ENCODE peak calls at places on chromosomes 6 and 20, in eight cellular contexts. Z is HFFc6; L is retina; F is ACHN; V is KBM-7; D is activated CD4-positive, alpha-beta T cell treated with anti-CD3 and anti-CD28 coated beads, Interleukin-2, amount 50 U/mL, for 4 hours; P is brain microvascular endothelial cell; T is RWPE1. Y is an unnamed sample.

GRCh38 chr6:22636450-22636849 is 67.1 kb downstream of the HDGFL1 start:
- DNase-seq in Z (no peak), L (no peak), F (no peak), V (no peak), D (no peak), P (no peak), T (no peak), Y (no peak)

GRCh38 chr6:46287043-46287442 is 116.3 kb upstream of the ENPP5 start:
- DNase-seq in Z (no peak), L (no peak), F (no peak), V (no peak), D (no peak), P (no peak), T (no peak), Y (no peak)

GRCh38 chr20:18719426-18719825 is 94.2 kb upstream of the SCP2D1 start:
- DNase-seq in Z (peak; percentile 40), L (no peak), F (no peak), V (no peak), D (no peak), P (peak; percentile 53), T (no peak), Y (no peak)

GRCh38 chr6:34242252-34243130 is 5.8 kb downstream of the HMGA1 start:
- DNase-seq in Z (no peak), L (no peak), F (no peak), V (no peak), D (no peak), P (no peak), T (no peak), Y (no peak)

GRCh38 chr6:125117818-125118217 is 35.8 kb upstream of the TPD52L1 start:
- DNase-seq in Z (no peak), L (no peak), F (no peak), V (no peak), D (no peak), P (peak; percentile 14), T (no peak), Y (peak; percentile 77)

GRCh38 chr6:111710911-111711310 is 105.2 kb upstream of the TRAF3IP2 start:
- DNase-seq in Z (no peak), L (no peak), F (no peak), V (no peak), D (no peak), P (no peak), T (no peak), Y (no peak)

GRCh38 chr6:21953831-21954801 is 342.7 kb downstream of the PRL start:
- DNase-seq in Z (no peak), L (no peak), F (no peak), V (peak; percentile 37), D (no peak), P (peak; percentile 69), T (no peak), Y (no peak)

GRCh38 chr20:13277663-13278295 is 56.7 kb downstream of the ISM1 start:
- DNase-seq in Z (no peak), L (no peak), F (no peak), V (no peak), D (no peak), P (no peak), T (no peak), Y (peak; percentile 27)

GRCh38 chr6:52503853-52504777 is 72.7 kb downstream of the TRAM2 start:
- DNase-seq in Z (peak; percentile 64), L (no peak), F (peak; percentile 90), V (no peak), D (no peak), P (peak; percentile 85), T (peak; percentile 98), Y (peak; percentile 99)

GRCh38 chr6:11492444-11493300 is 44.9 kb upstream of the TMEM170B start:
- DNase-seq in Z (peak; percentile 14), L (no peak), F (no peak), V (peak; percentile 23), D (no peak), P (no peak), T (no peak), Y (no peak)

GRCh38 chr20:46036370-46036769 is 7.4 kb downstream of the SLC12A5 start:
- DNase-seq in Z (no peak), L (no peak), F (no peak), V (no peak), D (no peak), P (no peak), T (no peak), Y (no peak)

GRCh38 chr6:16420715-16421461 is 182.5 kb downstream of the GMPR start:
- DNase-seq in Z (peak; percentile 88), L (no peak), F (no peak), V (no peak), D (peak; percentile 37), P (peak; percentile 50), T (no peak), Y (no peak)

GRCh38 chr6:113970808-113971676 is at the start of gene HDAC2:
- DNase-seq in Z (peak; percentile 67), L (peak; percentile 98), F (peak; percentile 75), V (peak; percentile 94), D (peak; percentile 84), P (peak; percentile 52), T (peak; percentile 83), Y (peak; percentile 79)

GRCh38 chr20:34771680-34772081 is 53.8 kb downstream of the NCOA6 start:
- DNase-seq in Z (peak; percentile 29), L (no peak), F (no peak), V (no peak), D (no peak), P (no peak), T (no peak), Y (peak; percentile 18)

GRCh38 chr6:98747246-98747645 is 87.1 kb upstream of the POU3F2 start:
- DNase-seq in Z (no peak), L (no peak), F (no peak), V (no peak), D (no peak), P (no peak), T (no peak), Y (no peak)

GRCh38 chr20:11232249-11232648 is 558.5 kb upstream of the JAG1 start:
- DNase-seq in Z (no peak), L (no peak), F (no peak), V (no peak), D (no peak), P (no peak), T (no peak), Y (no peak)

GRCh38 chr20:43914286-43914685 is 366 bp upstream of the TOX2 start:
- DNase-seq in Z (no peak), L (peak; percentile 65), F (no peak), V (no peak), D (peak; percentile 13), P (no peak), T (peak; percentile 45), Y (no peak)

GRCh38 chr6:33627876-33628275 is 6.8 kb downstream of the ITPR3 start:
- DNase-seq in Z (no peak), L (no peak), F (no peak), V (no peak), D (no peak), P (no peak), T (no peak), Y (no peak)

GRCh38 chr20:50655325-50655880 is 35.9 kb downstream of the RIPOR3 start:
- DNase-seq in Z (peak; percentile 53), L (no peak), F (no peak), V (no peak), D (no peak), P (no peak), T (no peak), Y (no peak)

GRCh38 chr6:44256291-44257006 is 879 bp downstream of the SLC35B2 start:
- DNase-seq in Z (no peak), L (no peak), F (peak; percentile 24), V (peak; percentile 49), D (peak; percentile 13), P (no peak), T (peak; percentile 44), Y (no peak)

GRCh38 chr6:93419304-93420162 is at the start of gene EPHA7:
- DNase-seq in Z (peak; percentile 27), L (peak; percentile 96), F (peak; percentile 96), V (peak; percentile 45), D (no peak), P (peak; percentile 95), T (peak; percentile 96), Y (no peak)

GRCh38 chr20:45985573-45985972 is 13.6 kb upstream of the ZNF335 start:
- DNase-seq in Z (no peak), L (peak; percentile 32), F (peak; percentile 9), V (peak; percentile 15), D (no peak), P (no peak), T (no peak), Y (peak; percentile 30)

GRCh38 chr20:64065973-64066341 is 3.0 kb downstream of the TCEA2 start:
- DNase-seq in Z (peak; percentile 73), L (no peak), F (peak; percentile 92), V (peak; percentile 63), D (no peak), P (peak; percentile 54), T (peak; percentile 85), Y (peak; percentile 89)

GRCh38 chr6:108966855-108967755 is 118.9 kb downstream of the ARMC2 start:
- DNase-seq in Z (peak; percentile 61), L (peak; percentile 69), F (no peak), V (peak; percentile 82), D (no peak), P (peak; percentile 71), T (peak; percentile 9), Y (peak; percentile 69)

GRCh38 chr6:160027931-160028330 is 59.0 kb downstream of the IGF2R start:
- DNase-seq in Z (no peak), L (no peak), F (no peak), V (no peak), D (no peak), P (peak; percentile 47), T (no peak), Y (no peak)

GRCh38 chr20:57013741-57014140 is 252.7 kb downstream of the BMP7 start:
- DNase-seq in Z (no peak), L (peak; percentile 69), F (no peak), V (peak; percentile 5), D (no peak), P (no peak), T (peak; percentile 81), Y (no peak)

GRCh38 chr20:1561350-1561749 is 3.8 kb upstream of the SIRPD start:
- DNase-seq in Z (no peak), L (no peak), F (no peak), V (no peak), D (no peak), P (no peak), T (no peak), Y (no peak)

GRCh38 chr20:34256629-34257124 is 15.5 kb downstream of the ASIP start:
- DNase-seq in Z (no peak), L (no peak), F (no peak), V (no peak), D (no peak), P (no peak), T (no peak), Y (no peak)

GRCh38 chr6:11653028-11653583 is 115.6 kb downstream of the TMEM170B start:
- DNase-seq in Z (peak; percentile 94), L (peak; percentile 44), F (peak; percentile 40), V (peak; percentile 14), D (peak; percentile 30), P (peak; percentile 99), T (peak; percentile 17), Y (peak; percentile 59)

GRCh38 chr6:32689531-32690505 is 23.4 kb upstream of the HLA-DQB1 start:
- DNase-seq in Z (no peak), L (no peak), F (no peak), V (no peak), D (no peak), P (peak; percentile 15), T (peak; percentile 8), Y (no peak)

GRCh38 chr6:53250137-53250760 is 98.5 kb downstream of the ELOVL5 start:
- DNase-seq in Z (peak; percentile 84), L (no peak), F (peak; percentile 8), V (no peak), D (no peak), P (peak; percentile 47), T (peak; percentile 9), Y (peak; percentile 17)

GRCh38 chr6:159112714-159113113 is 56.5 kb upstream of the FNDC1 start:
- DNase-seq in Z (no peak), L (no peak), F (no peak), V (no peak), D (no peak), P (no peak), T (no peak), Y (no peak)

GRCh38 chr6:170529839-170530520 is 23.1 kb downstream of the PSMB1 start:
- DNase-seq in Z (peak; percentile 58), L (peak; percentile 73), F (peak; percentile 65), V (peak; percentile 68), D (peak; percentile 58), P (peak; percentile 70), T (peak; percentile 79), Y (peak; percentile 84)

GRCh38 chr6:88368071-88368787 is 202.1 kb upstream of the CNR1 start:
- DNase-seq in Z (no peak), L (no peak), F (peak; percentile 73), V (no peak), D (no peak), P (peak; percentile 86), T (peak; percentile 29), Y (peak; percentile 84)